ENCODE peak calls at places on chromosomes 1 and 21, in six cellular contexts. A, G, X, O, Z and V are unnamed samples.

GRCh38 chr1:69836961-69837636 is 269.4 kb downstream of the LRRC7 start:
- DNase-seq in A (no peak), G (no peak), X (no peak), O (peak), Z (no peak), V (no peak)

GRCh38 chr21:32411366-32412161 is 942 bp upstream of the EVA1C start:
- DNase-seq in A (no peak), G (peak), X (peak), O (peak), Z (no peak), V (peak)

GRCh38 chr21:42653492-42654061 is at the start of gene PDE9A:
- DNase-seq in A (no peak), G (peak), X (no peak), O (peak), Z (no peak), V (peak)

GRCh38 chr1:33388989-33389771 is 41.7 kb downstream of the PHC2 start:
- DNase-seq in A (no peak), G (peak), X (no peak), O (peak), Z (no peak), V (no peak)

GRCh38 chr1:153742411-153743142 is 14.7 kb downstream of the INTS3 start:
- DNase-seq in A (no peak), G (no peak), X (no peak), O (peak), Z (peak), V (peak)

GRCh38 chr1:53550201-53550741 is 91.1 kb downstream of the DMRTB1 start:
- DNase-seq in A (no peak), G (peak), X (no peak), O (peak), Z (no peak), V (peak)

GRCh38 chr1:32791881-32792280 is 25.3 kb downstream of the YARS1 start:
- DNase-seq in A (no peak), G (no peak), X (no peak), O (peak), Z (no peak), V (no peak)

GRCh38 chr1:26894263-26894662 is 4.2 kb upstream of the GPN2 start:
- DNase-seq in A (no peak), G (no peak), X (no peak), O (no peak), Z (no peak), V (no peak)

GRCh38 chr1:174723815-174724214 is 275.9 kb upstream of the CACYBP start:
- DNase-seq in A (no peak), G (no peak), X (no peak), O (no peak), Z (no peak), V (no peak)

GRCh38 chr1:20366076-20366765 is 75.5 kb downstream of the VWA5B1 start:
- DNase-seq in A (no peak), G (peak), X (no peak), O (peak), Z (no peak), V (no peak)

GRCh38 chr1:172238969-172239368 is 181.5 kb upstream of the C1orf105 start:
- DNase-seq in A (no peak), G (no peak), X (no peak), O (no peak), Z (no peak), V (no peak)